ENCODE peak calls at places on chromosomes 13 and 19, in nine cellular contexts. L is glutamatergic neuron, X is HepG2, Q is cardiac fibroblast, H is IMR-90, W is suprapubic skin, I is coronary artery, V is endodermal cell, Y is cardiac muscle cell. M is an unnamed sample.

GRCh38 chr13:39779337-39780270 is 124.1 kb downstream of the COG6 start:
- DNase-seq in L (no peak), X (no peak), H (peak), Y (no peak), V (no peak), Q (peak), I (no peak), W (no peak), M (no peak)

GRCh38 chr13:60158321-60158801 is 5.4 kb downstream of the DIAPH3 start:
- DNase-seq in Y (no peak), L (no peak), Q (no peak), I (no peak), W (no peak), X (no peak), V (peak), H (no peak), M (no peak)

GRCh38 chr19:45171211-45171623 is 6.8 kb downstream of the TRAPPC6A start:
- DNase-seq in V (peak), I (no peak), Y (no peak), X (no peak), Q (peak), H (no peak), L (no peak), W (no peak), M (no peak)

GRCh38 chr19:43765109-43765876 is 10.5 kb upstream of the SMG9 start:
- DNase-seq in V (peak), X (peak), H (peak), Y (no peak), L (no peak), I (no peak), Q (peak), W (no peak), M (peak)

GRCh38 chr19:5624154-5624663 is 1.3 kb downstream of the SAFB start:
- DNase-seq in W (no peak), L (peak), H (peak), V (peak), Y (peak), Q (peak), I (no peak), X (no peak), M (no peak)

GRCh38 chr19:33063356-33064116 is 1.2 kb downstream of the RHPN2 start:
- DNase-seq in I (no peak), H (peak), W (no peak), V (peak), Y (peak), Q (peak), X (no peak), L (no peak), M (no peak)

GRCh38 chr19:33440241-33440640 is 66.7 kb downstream of the CEBPG start:
- DNase-seq in X (no peak), L (peak), Y (no peak), V (no peak), H (no peak), I (no peak), W (no peak), Q (no peak), M (no peak)

GRCh38 chr19:43778651-43779050 is 2.1 kb downstream of the KCNN4 start:
- DNase-seq in X (no peak), Y (no peak), I (no peak), V (no peak), H (no peak), W (no peak), Q (no peak), L (no peak), M (no peak)

GRCh38 chr19:14467816-14468215 is 7.3 kb downstream of the PTGER1 start:
- DNase-seq in I (no peak), W (no peak), V (peak), L (no peak), H (no peak), Q (no peak), X (no peak), Y (no peak), M (no peak)

GRCh38 chr19:19381007-19381926 is 24.2 kb upstream of the GATAD2A start:
- DNase-seq in H (no peak), X (no peak), Y (no peak), Q (no peak), I (no peak), L (no peak), W (no peak), V (no peak), M (no peak)

GRCh38 chr19:7748756-7749155 is 1.4 kb upstream of the CD209 start:
- DNase-seq in Q (peak), Y (no peak), H (peak), X (peak), W (no peak), V (peak), L (no peak), I (no peak), M (no peak)

GRCh38 chr13:34578471-34578870 is 363.6 kb upstream of the NBEA start:
- DNase-seq in W (no peak), X (no peak), V (no peak), L (no peak), H (no peak), Y (no peak), I (no peak), Q (peak), M (no peak)

GRCh38 chr13:68927387-68928026 is 1180.1 kb upstream of the ATXN8OS start:
- DNase-seq in H (no peak), I (no peak), Q (no peak), V (peak), W (no peak), Y (peak), X (peak), L (peak), M (no peak)

GRCh38 chr13:94595006-94595942 is 678 bp downstream of the TGDS start:
- DNase-seq in Q (peak), H (peak), L (no peak), X (no peak), W (no peak), Y (peak), V (peak), I (no peak), M (no peak)

GRCh38 chr19:40213882-40214570 is 4.2 kb downstream of the TTC9B start:
- DNase-seq in W (no peak), L (no peak), X (no peak), Y (no peak), I (no peak), Q (no peak), H (no peak), V (no peak), M (no peak)

GRCh38 chr13:24261566-24261965 is 47.8 kb upstream of the C1QTNF9 start:
- DNase-seq in Y (no peak), W (no peak), H (no peak), L (no peak), Q (peak), V (peak), I (peak), X (no peak), M (no peak)

GRCh38 chr19:54179921-54180452 is 7.0 kb upstream of the TMC4 start:
- DNase-seq in H (peak), W (no peak), I (no peak), X (peak), Y (peak), Q (peak), L (peak), V (peak), M (no peak)

GRCh38 chr19:38742906-38743305 is 1.4 kb downstream of the CAPN12 start:
- DNase-seq in X (no peak), W (no peak), V (no peak), Y (no peak), I (no peak), Q (no peak), H (no peak), L (no peak), M (no peak)

GRCh38 chr13:40517486-40518311 is 148.7 kb downstream of the FOXO1 start:
- DNase-seq in V (no peak), X (no peak), H (no peak), Y (no peak), W (no peak), I (no peak), L (no peak), Q (no peak), M (no peak)

GRCh38 chr13:39049274-39049673 is 11.0 kb downstream of the NHLRC3 start:
- DNase-seq in Q (no peak), Y (no peak), V (no peak), W (no peak), L (no peak), H (no peak), X (no peak), I (no peak), M (no peak)

GRCh38 chr19:3403489-3404323 is 37.3 kb downstream of the NFIC start:
- DNase-seq in V (peak), I (peak), X (peak), H (peak), W (peak), Y (peak), L (no peak), Q (peak), M (peak)

GRCh38 chr19:39424934-39425333 is 10.8 kb downstream of the RPS16 start:
- DNase-seq in L (no peak), Q (no peak), Y (no peak), X (no peak), W (no peak), H (no peak), V (peak), I (peak), M (no peak)

GRCh38 chr13:20525144-20525600 is 485 bp downstream of the CRYL1 start:
- DNase-seq in X (peak), Y (peak), Q (peak), L (peak), H (no peak), I (no peak), V (peak), W (no peak), M (no peak)

GRCh38 chr19:52170304-52170703 is 1.1 kb downstream of the ZNF836 start:
- DNase-seq in W (no peak), Q (peak), V (peak), L (no peak), I (no peak), H (no peak), X (no peak), Y (no peak), M (no peak)

GRCh38 chr19:13849991-13850909 is 26.7 kb upstream of the NANOS3 start:
- DNase-seq in H (peak), I (peak), X (peak), V (peak), L (peak), W (no peak), Y (peak), Q (peak), M (peak)

GRCh38 chr19:5621945-5622464 is 571 bp downstream of the SAFB2 start:
- DNase-seq in X (no peak), Q (no peak), V (peak), I (peak), L (peak), W (no peak), Y (no peak), H (no peak), M (no peak)

GRCh38 chr19:23822735-23823134 is 64.0 kb upstream of the ZNF681 start:
- DNase-seq in Q (no peak), W (no peak), I (no peak), X (no peak), H (no peak), Y (no peak), L (no peak), V (no peak), M (no peak)

GRCh38 chr19:45075215-45076028 is 856 bp downstream of the ZNF296 start:
- DNase-seq in W (peak), I (peak), V (peak), Q (peak), Y (peak), L (peak), H (no peak), X (peak), M (no peak)

GRCh38 chr19:17796013-17796837 is 1.3 kb downstream of the B3GNT3 start:
- DNase-seq in L (no peak), I (no peak), X (peak), W (no peak), H (no peak), Q (no peak), V (no peak), Y (no peak), M (no peak)

GRCh38 chr13:103466761-103467160 is 400.5 kb upstream of the SLC10A2 start:
- DNase-seq in H (no peak), Q (no peak), X (no peak), L (no peak), Y (no peak), I (no peak), V (peak), W (no peak), M (no peak)

GRCh38 chr19:8044018-8044417 is 8.5 kb upstream of the CCL25 start:
- DNase-seq in W (no peak), H (no peak), V (no peak), Q (no peak), L (no peak), Y (no peak), X (no peak), I (no peak), M (no peak)

GRCh38 chr13:51803018-51803417 is 945 bp downstream of the DHRS12 start:
- DNase-seq in H (no peak), V (peak), W (no peak), L (no peak), I (no peak), Q (no peak), X (no peak), Y (no peak), M (no peak)

GRCh38 chr13:45468676-45469075 is 3.9 kb downstream of the COG3 start:
- DNase-seq in H (no peak), X (no peak), Y (no peak), L (no peak), I (no peak), W (no peak), Q (no peak), V (no peak), M (no peak)

GRCh38 chr13:45466359-45466758 is 1.6 kb downstream of the COG3 start:
- DNase-seq in L (no peak), V (no peak), Y (no peak), Q (no peak), W (no peak), X (no peak), H (no peak), I (no peak), M (no peak)

GRCh38 chr13:45464141-45464686 is 525 bp upstream of the COG3 start:
- DNase-seq in W (no peak), I (no peak), V (no peak), H (no peak), Q (no peak), Y (no peak), X (no peak), L (no peak), M (no peak)

GRCh38 chr13:45464687-45465453 is at the start of gene COG3:
- DNase-seq in I (peak), X (peak), Q (peak), W (peak), Y (peak), H (peak), L (peak), V (peak), M (peak)
- TF ChIP-seq CTCF in I (no peak), X (peak), Q (no peak), W (no peak), Y (peak), H (peak), L (no peak), V (no peak), M (no peak)

DNA sequence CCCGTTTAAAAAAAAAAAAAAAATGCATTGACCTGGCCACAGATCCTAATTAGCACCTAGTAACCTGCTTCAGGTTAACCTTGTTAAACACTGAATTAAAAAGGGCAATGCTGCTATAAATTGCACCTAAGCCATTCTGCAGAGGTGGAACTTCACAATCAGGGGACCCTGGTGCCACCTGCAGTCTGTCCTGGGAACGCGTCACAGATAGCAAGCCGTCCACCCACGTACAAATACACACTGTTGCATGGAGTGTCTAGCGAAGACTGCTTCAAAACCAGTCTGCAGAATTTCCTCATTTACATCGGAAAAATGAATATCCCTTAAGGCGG is 169.3 kb downstream of the COL4A1 start:
- DNase-seq in H (no peak), Q (peak), W (no peak), L (no peak), Y (peak), I (no peak), X (peak), V (no peak), M (no peak)
- TF ChIP-seq CTCF in H (peak), Q (no peak), W (no peak), L (no peak), Y (peak), I (peak), X (peak), V (peak), M (peak)

GRCh38 chr13:31107109-31107508 is 54.6 kb downstream of the HSPH1 start:
- DNase-seq in Y (no peak), H (no peak), V (no peak), Q (no peak), X (no peak), W (no peak), I (no peak), L (no peak), M (no peak)

GRCh38 chr13:31101511-31102170 is 60.1 kb downstream of the HSPH1 start:
- DNase-seq in W (peak), L (no peak), Y (peak), Q (no peak), X (no peak), I (peak), H (no peak), V (no peak), M (no peak)

GRCh38 chr13:31105856-31106255 is 55.8 kb downstream of the HSPH1 start:
- DNase-seq in W (peak), H (no peak), L (no peak), Y (no peak), Q (no peak), I (peak), X (no peak), V (peak), M (no peak)

GRCh38 chr13:31100721-31101120 is 61.0 kb downstream of the HSPH1 start:
- DNase-seq in Q (no peak), Y (no peak), X (no peak), L (no peak), H (no peak), V (peak), I (peak), W (no peak), M (no peak)

DNA sequence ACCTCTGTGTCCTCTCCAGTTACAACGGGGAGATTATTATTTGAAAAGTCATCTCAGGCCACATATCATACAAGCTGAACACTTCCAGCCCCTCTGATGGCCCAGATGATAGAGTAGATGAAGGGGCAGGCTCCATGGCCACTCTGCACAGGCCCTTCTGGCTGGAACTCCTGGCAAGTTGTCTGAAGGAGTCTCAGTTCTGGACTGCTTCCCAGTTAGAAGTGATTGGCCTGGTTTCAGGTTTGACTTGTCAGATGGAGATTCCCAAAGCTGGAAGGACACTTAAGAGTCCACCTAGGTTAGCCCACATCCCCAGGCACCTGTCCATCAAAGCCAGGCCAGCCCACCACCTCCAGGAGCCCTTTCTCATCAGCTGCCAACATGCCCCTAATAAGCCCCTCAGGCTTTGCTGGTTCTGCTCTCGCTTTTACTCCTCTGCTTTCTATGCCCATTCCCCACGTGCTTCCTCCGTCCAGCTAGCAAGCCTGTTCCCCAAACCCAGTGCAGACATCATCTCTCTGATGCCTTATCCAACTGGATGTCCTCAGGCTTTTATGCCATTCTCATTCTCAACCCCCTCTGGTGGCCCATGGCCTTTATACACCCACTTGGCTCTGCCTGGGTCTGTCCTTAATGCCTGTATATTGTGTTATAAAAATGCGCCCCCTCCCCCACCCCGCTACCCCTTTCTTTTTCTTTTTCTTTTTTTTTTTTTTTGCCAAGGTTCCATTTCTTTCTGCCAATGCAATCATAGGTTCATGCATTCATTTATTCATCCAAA is 56.5 kb downstream of the HSPH1 start:
- DNase-seq in Q (peak), X (no peak), L (no peak), H (peak), I (no peak), Y (no peak), V (peak), W (peak), M (no peak)
- TF ChIP-seq CTCF in Q (no peak), X (no peak), L (no peak), H (no peak), I (no peak), Y (no peak), V (peak), W (no peak), M (no peak)

DNA sequence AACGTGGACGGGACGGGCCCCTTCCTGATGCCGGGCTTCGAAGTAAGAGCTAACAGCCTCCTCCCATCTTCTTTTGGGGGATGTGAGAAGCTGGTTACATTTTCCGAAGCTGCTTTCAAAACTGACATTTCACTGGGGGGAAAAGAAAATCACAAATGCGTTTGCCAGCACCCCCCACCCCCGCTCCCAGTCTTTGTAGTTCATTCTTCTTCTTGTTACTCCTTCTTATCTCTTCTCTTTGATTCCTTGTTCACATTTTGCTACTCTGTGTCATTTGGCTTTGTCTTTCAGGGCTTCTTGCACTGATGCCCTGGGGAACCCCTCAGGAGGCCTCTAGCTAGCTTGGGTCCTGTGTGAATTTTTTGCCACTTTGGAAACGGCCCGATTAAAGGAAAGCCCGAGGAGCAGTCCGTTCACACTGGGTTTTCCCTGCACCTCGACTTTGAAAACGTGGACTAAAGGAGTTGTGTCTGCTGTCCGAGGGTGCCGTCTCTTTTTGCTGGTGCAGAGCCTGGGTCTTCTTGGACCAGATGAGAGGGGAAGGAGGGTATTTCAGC is 1.3 kb downstream of the CARM1 start:
- DNase-seq in X (no peak), L (no peak), W (no peak), V (peak), Q (no peak), I (no peak), H (no peak), Y (no peak), M (no peak)
- TF ChIP-seq CTCF in X (no peak), L (no peak), W (no peak), V (no peak), Q (no peak), I (no peak), H (no peak), Y (no peak), M (no peak)

M was measured in osteocyte.